ENCODE peak calls at places on chromosome 11, in four cellular contexts. V, Q, Y and U are unnamed samples. For H3K27me3 and H3K4me1, the result is how much of the 10 kb centered on the place peaks cover.

GRCh38 chr11:131397666-131398065 is 27.3 kb downstream of the NTM start:
- DNase-seq in V (no peak), Q (no peak), Y (no peak), U (no peak)

GRCh38 chr11:48307760-48308386 is 1.9 kb downstream of the OR4S1 start:
- DNase-seq in V (peak), Q (no peak), Y (peak), U (peak)

GRCh38 chr11:9459573-9460321 is 1.1 kb upstream of the ZNF143 start:
- DNase-seq in V (peak), Q (no peak), Y (peak), U (no peak)

GRCh38 chr11:84089072-84090057 is 803.2 kb upstream of the CCDC90B start:
- DNase-seq in V (no peak), Q (no peak), Y (no peak), U (no peak)

GRCh38 chr11:80282643-80283042 is 841.8 kb upstream of the TENM4 start:
- DNase-seq in V (no peak), Q (no peak), Y (peak), U (no peak)

GRCh38 chr11:73001615-73002014 is 140.5 kb downstream of the FCHSD2 start:
- DNase-seq in V (no peak), Q (no peak), Y (no peak), U (no peak)

GRCh38 chr11:91394073-91394717 is 830.4 kb upstream of the FAT3 start:
- DNase-seq in V (no peak), Q (no peak), Y (no peak), U (no peak)

GRCh38 chr11:95134491-95134890 is 44.8 kb downstream of the ENDOD1 start:
- DNase-seq in V (no peak), Q (no peak), Y (no peak), U (no peak)

GRCh38 chr11:117910941-117911630 is 18.1 kb downstream of the TMPRSS13 start:
- DNase-seq in V (peak), Q (no peak), Y (no peak), U (no peak)

GRCh38 chr11:68146010-68146540 is 24.9 kb upstream of the CHKA start:
- DNase-seq in V (no peak), Q (peak), Y (no peak), U (no peak)

GRCh38 chr11:43518407-43519165 is 159.9 kb downstream of the TTC17 start:
- DNase-seq in V (no peak), Q (no peak), Y (no peak), U (no peak)

GRCh38 chr11:106133529-106133928 is 56.1 kb downstream of the AASDHPPT start:
- DNase-seq in V (no peak), Q (no peak), Y (peak), U (no peak)

GRCh38 chr11:10918698-10919097 is 60.8 kb upstream of the ZBED5 start:
- DNase-seq in V (no peak), Q (no peak), Y (no peak), U (no peak)

GRCh38 chr11:6362185-6362867 is 27.9 kb upstream of the SMPD1 start:
- DNase-seq in V (no peak), Q (peak), Y (no peak), U (no peak)

GRCh38 chr11:1414650-1415049 is 24.9 kb downstream of the BRSK2 start:
- DNase-seq in V (no peak), Q (no peak), Y (no peak), U (no peak)

GRCh38 chr11:64905516-64906313 is 11.3 kb downstream of the ATG2A start:
- DNase-seq in V (no peak), Q (no peak), Y (no peak), U (no peak)

GRCh38 chr11:37972691-37973090 is 1374.7 kb upstream of the RAG2 start:
- DNase-seq in V (no peak), Q (no peak), Y (no peak), U (no peak)

GRCh38 chr11:43053638-43054412 is 258.0 kb upstream of the API5 start:
- DNase-seq in V (no peak), Q (no peak), Y (no peak), U (no peak)

GRCh38 chr11:68099474-68100405 is 21.4 kb downstream of the CHKA start:
- DNase-seq in V (peak), Q (peak), Y (peak), U (no peak)

GRCh38 chr11:43404836-43405479 is 46.2 kb downstream of the TTC17 start:
- DNase-seq in V (no peak), Q (no peak), Y (no peak), U (no peak)

GRCh38 chr11:72543849-72544535 is 109.7 kb upstream of the CLPB start:
- DNase-seq in V (no peak), Q (no peak), Y (peak), U (no peak)

GRCh38 chr11:132655187-132655855 is 877.0 kb downstream of the OPCML start:
- DNase-seq in V (no peak), Q (no peak), Y (no peak), U (no peak)

GRCh38 chr11:44246726-44247125 is 63.2 kb downstream of the ALX4 start:
- DNase-seq in V (no peak), Q (no peak), Y (no peak), U (no peak)

GRCh38 chr11:126700773-126701554 is 299.6 kb downstream of the KIRREL3 start:
- DNase-seq in V (no peak), Q (no peak), Y (no peak), U (no peak)

GRCh38 chr11:65766535-65766934 is 14.2 kb downstream of the AP5B1 start:
- DNase-seq in V (no peak), Q (no peak), Y (no peak), U (no peak)

GRCh38 chr11:1162498-1163311 is 5.0 kb downstream of the MUC5AC start:
- DNase-seq in V (no peak), Q (no peak), Y (no peak), U (no peak)

GRCh38 chr11:57543601-57544000 is 6.2 kb downstream of the SMTNL1 start:
- DNase-seq in V (no peak), Q (no peak), Y (no peak), U (no peak)

GRCh38 chr11:48017105-48017874 is 36.9 kb downstream of the PTPRJ start:
- DNase-seq in V (peak), Q (no peak), Y (no peak), U (peak)

GRCh38 chr11:28606930-28607329 is 498.7 kb downstream of the METTL15 start:
- DNase-seq in V (no peak), Q (no peak), Y (peak), U (no peak)

GRCh38 chr11:131504199-131504949 is 134.0 kb downstream of the NTM start:
- DNase-seq in V (peak), Q (no peak), Y (peak), U (no peak)

GRCh38 chr11:113796663-113797259 is 17.2 kb downstream of the CLDN25 start:
- DNase-seq in V (peak), Q (no peak), Y (peak), U (no peak)

DNA sequence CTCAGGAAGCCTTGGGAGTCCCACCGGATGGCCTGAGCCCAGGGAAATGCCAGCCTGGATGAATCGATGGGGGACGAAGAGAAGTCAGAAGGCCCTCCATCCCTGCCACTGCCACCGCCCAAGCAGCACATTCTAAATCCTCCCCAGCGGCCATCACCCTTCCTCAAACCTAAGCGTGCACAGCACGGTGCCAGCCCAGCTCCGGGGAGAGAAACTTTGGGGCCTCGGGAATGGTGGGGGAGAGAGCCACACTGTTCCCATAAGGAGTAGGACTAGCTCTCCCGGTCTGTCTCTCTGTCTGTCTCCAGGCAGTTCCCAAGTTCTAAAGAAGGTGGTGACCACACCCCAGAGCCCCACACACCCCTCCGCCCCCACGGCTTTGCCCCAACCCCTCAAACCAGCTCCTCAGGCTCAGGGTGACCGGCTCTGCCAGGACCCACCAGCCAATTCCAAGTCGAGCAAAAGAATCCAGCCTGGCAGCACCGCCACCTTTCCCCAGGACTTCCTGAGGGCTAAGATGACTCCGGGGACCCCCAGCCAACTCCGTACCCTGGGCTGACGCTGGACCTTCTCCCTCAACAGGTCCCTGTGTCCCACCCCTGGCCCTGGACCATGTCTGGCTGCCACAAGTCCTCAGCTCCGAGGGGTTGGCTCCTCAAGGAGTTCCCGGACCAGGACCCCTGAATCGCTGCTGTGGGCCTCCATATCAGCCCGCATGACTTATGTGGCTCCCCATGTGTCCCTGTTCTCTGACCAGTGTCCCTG is 2.7 kb downstream of the AHNAK start:
- DNase-seq in V (no peak), Q (no peak), Y (no peak), U (no peak)
- H3K27me3 ChIP-seq in V (half or more), Q (under half), Y (under half), U (under half)

DNA sequence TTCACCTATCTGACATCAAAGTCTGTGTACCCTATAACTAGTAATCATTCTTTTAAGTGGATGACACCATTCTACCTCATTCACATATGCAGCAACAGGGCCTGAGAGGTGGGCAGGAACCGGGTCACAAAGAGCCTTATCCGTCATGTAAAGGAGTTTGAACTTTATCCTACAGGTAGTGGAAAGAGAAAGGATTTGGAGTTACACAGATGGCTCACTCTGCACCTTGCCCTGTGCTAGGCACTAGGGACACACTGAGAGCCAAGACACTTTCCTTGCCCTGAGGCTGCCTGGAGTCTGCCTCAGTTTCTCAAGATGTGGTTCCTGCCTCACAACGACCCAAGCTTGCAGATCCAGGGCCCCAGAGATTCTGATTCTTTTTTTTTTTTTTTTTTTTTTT is 14.3 kb upstream of the ACER3 start:
- DNase-seq in V (no peak), Q (no peak), Y (no peak), U (no peak)
- H3K4me1 ChIP-seq in V (under half), Q (under half), Y (under half), U (under half)

GRCh38 chr11:120212926-120213325 is 2.1 kb downstream of the OAF start:
- DNase-seq in V (no peak), Q (no peak), Y (no peak), U (no peak)
- H3K27me3 ChIP-seq in V (under half), Q (under half), Y (under half), U (under half)

DNA sequence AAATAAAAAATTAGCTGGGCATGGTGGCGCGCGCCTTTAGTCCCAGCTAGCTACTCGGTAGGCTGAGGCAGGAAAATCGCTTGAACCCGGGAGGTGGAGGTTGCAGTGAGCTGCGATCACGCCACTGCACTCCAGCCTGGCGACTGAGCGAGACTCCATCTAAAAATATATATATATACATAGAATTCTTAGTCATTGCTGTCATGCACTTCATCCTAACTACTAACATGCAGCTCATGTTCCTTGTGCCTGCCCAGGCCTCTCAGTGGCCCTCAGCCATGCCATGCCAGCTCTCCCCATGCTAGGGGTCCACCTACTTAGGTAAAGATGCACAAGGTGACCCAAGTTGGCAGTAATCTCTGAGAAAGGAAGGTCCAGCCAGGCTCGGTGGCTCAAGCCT is 3.1 kb downstream of the CYB561A3 start:
- DNase-seq in V (no peak), Q (no peak), Y (no peak), U (no peak)
- H3K4me1 ChIP-seq in V (under half), Q (half or more), Y (under half), U (under half)

DNA sequence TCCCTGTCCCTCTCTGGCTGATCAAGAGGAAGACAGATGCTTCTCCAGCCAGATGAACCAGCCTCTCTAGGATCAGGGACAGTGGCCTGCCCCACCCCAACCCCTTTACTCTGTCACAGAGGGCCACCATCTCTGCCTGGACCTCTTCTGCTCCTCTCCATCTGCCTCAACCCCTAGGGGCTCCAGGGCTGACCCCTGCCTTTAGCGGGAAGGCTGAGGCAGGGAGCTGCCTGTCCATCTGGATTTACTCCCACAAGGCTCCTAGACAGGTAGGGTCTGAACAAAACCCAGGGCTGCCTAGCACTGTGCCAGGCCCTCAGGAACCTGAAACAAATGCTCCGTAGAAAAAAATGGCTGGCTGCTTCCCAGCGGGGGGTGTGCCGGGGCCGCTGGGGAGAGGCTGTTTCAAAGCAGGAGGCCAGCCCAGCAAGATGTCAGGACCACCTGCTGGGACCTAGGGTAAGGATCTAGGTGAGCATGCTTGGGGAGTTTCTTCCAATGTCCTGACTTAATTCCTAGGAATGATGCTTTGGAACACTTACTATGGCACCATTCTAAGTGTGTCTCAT is 3.2 kb downstream of the CHST1 start:
- DNase-seq in V (no peak), Q (no peak), Y (no peak), U (no peak)
- H3K27me3 ChIP-seq in V (under half), Q (half or more), Y (under half), U (under half)

GRCh38 chr11:46385169-46386004 is 3.9 kb downstream of the MDK start:
- DNase-seq in V (no peak), Q (no peak), Y (no peak), U (no peak)

GRCh38 chr11:46387456-46387855 is 4.1 kb downstream of the CHRM4 start:
- DNase-seq in V (no peak), Q (no peak), Y (no peak), U (no peak)

GRCh38 chr11:46383974-46384701 is 2.7 kb downstream of the MDK start:
- DNase-seq in V (no peak), Q (no peak), Y (no peak), U (no peak)

GRCh38 chr11:46386674-46387073 is 4.9 kb downstream of the CHRM4 start:
- DNase-seq in V (no peak), Q (no peak), Y (no peak), U (no peak)

GRCh38 chr11:46386005-46386331 is 4.5 kb downstream of the MDK start:
- DNase-seq in V (no peak), Q (no peak), Y (no peak), U (no peak)
- H3K4me1 ChIP-seq in V (under half), Q (under half), Y (under half), U (under half)

GRCh38 chr11:8196749-8197148 is 27.9 kb upstream of the RIC3 start:
- DNase-seq in V (no peak), Q (no peak), Y (no peak), U (no peak)
- H3K27me3 ChIP-seq in V (under half), Q (under half), Y (under half), U (under half)

DNA sequence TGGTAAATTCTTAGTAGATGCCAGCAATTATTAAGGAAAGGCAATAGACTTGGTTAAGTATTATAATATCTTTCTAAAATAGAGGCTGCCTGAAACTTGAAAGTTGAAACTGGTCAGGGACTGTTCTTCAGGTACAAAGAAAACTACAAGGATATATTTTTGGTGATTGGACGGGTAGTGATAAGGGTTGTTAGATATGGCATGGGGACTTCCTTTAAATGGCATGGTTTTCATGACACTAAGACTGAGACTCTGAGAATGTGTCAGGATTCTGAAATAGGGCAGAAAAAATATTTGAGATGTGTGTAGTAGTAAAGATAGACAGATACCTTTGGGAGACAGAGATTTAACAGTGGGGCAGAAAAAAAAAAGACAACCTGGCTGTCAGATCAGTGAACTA is 108.4 kb upstream of the SLC5A12 start:
- DNase-seq in V (no peak), Q (no peak), Y (no peak), U (no peak)
- H3K4me1 ChIP-seq in V (under half), Q (under half), Y (under half), U (under half)

GRCh38 chr11:124743050-124743449 is 3.3 kb downstream of the NRGN start:
- DNase-seq in V (no peak), Q (no peak), Y (no peak), U (no peak)
- H3K27me3 ChIP-seq in V (under half), Q (under half), Y (half or more), U (under half)

GRCh38 chr11:12168114-12168513 is 57.7 kb downstream of the MICAL2 start:
- DNase-seq in V (no peak), Q (no peak), Y (no peak), U (no peak)

GRCh38 chr11:12164061-12165014 is 53.9 kb downstream of the MICAL2 start:
- DNase-seq in V (no peak), Q (no peak), Y (no peak), U (no peak)

GRCh38 chr11:12167098-12167999 is 57.0 kb downstream of the MICAL2 start:
- DNase-seq in V (no peak), Q (no peak), Y (peak), U (no peak)

GRCh38 chr11:12165237-12165875 is 55.0 kb downstream of the MICAL2 start:
- DNase-seq in V (no peak), Q (no peak), Y (no peak), U (no peak)

GRCh38 chr11:12166299-12167092 is 56.1 kb downstream of the MICAL2 start:
- DNase-seq in V (no peak), Q (no peak), Y (no peak), U (no peak)
- H3K4me1 ChIP-seq in V (under half), Q (under half), Y (under half), U (under half)